ENCODE peak calls at places on chromosomes 3 and 15, in four cellular contexts. V is K562, P is HepG2, H is GM12878. Q is an unnamed sample.

GRCh38 chr3:193894121-193894863 is 241.7 kb upstream of the HES1 start:
- DNase-seq in V (no peak), P (no peak), H (no peak), Q (no peak)

GRCh38 chr3:125125822-125126245 is 70.0 kb upstream of the HEG1 start:
- DNase-seq in V (no peak), P (peak; percentile 12), H (no peak), Q (no peak)

GRCh38 chr3:124333931-124334640 is 342.2 kb upstream of the ROPN1 start:
- DNase-seq in V (no peak), P (no peak), H (no peak), Q (no peak)

GRCh38 chr3:100073555-100074307 is 40.6 kb downstream of the FILIP1L start:
- DNase-seq in V (no peak), P (no peak), H (no peak), Q (no peak)

GRCh38 chr3:42369832-42370231 is 40.6 kb downstream of the LYZL4 start:
- DNase-seq in V (no peak), P (no peak), H (no peak), Q (no peak)

GRCh38 chr15:74835312-74835823 is 7.6 kb downstream of the ULK3 start:
- DNase-seq in V (peak; percentile 87), P (peak; percentile 70), H (no peak), Q (peak; percentile 69)

GRCh38 chr15:73317651-73318462 is 50.9 kb downstream of the HCN4 start:
- DNase-seq in V (no peak), P (no peak), H (no peak), Q (no peak)

GRCh38 chr15:69704229-69704628 is 251.6 kb downstream of the RPLP1 start:
- DNase-seq in V (no peak), P (no peak), H (no peak), Q (no peak)

GRCh38 chr3:8742921-8743605 is 9.5 kb downstream of the CAV3 start:
- DNase-seq in V (no peak), P (no peak), H (no peak), Q (no peak)

GRCh38 chr3:132268956-132269355 is 48.3 kb upstream of the ACP3 start:
- DNase-seq in V (no peak), P (no peak), H (no peak), Q (peak; percentile 56)

GRCh38 chr3:40097507-40098117 is 211.9 kb upstream of the EIF1B start:
- DNase-seq in V (no peak), P (no peak), H (no peak), Q (no peak)

GRCh38 chr3:189995129-189995528 is 125.6 kb downstream of the P3H2 start:
- DNase-seq in V (no peak), P (no peak), H (no peak), Q (no peak)
- TF ChIP-seq SRF in V (no peak), P (no peak), H (no peak), Q (no peak)

GRCh38 chr3:151795276-151795675 is 18.6 kb upstream of the AADAC start:
- DNase-seq in V (no peak), P (no peak), H (no peak), Q (no peak)
- TF ChIP-seq ZBTB33 in V (no peak), P (no peak), H (no peak), Q (no peak)

GRCh38 chr3:114157321-114157720 is 21.5 kb downstream of the DRD3 start:
- DNase-seq in V (no peak), P (no peak), H (no peak), Q (no peak)

GRCh38 chr3:114152519-114153151 is 26.2 kb downstream of the DRD3 start:
- DNase-seq in V (peak; percentile 61), P (peak; percentile 61), H (peak; percentile 33), Q (peak; percentile 68)

GRCh38 chr3:114154321-114154821 is 24.5 kb downstream of the DRD3 start:
- DNase-seq in V (no peak), P (no peak), H (no peak), Q (no peak)

GRCh38 chr3:114151091-114151490 is 27.8 kb downstream of the DRD3 start:
- DNase-seq in V (no peak), P (no peak), H (no peak), Q (no peak)

GRCh38 chr3:114155370-114155821 is 23.5 kb downstream of the DRD3 start:
- DNase-seq in V (peak; percentile 35), P (peak; percentile 21), H (no peak), Q (peak; percentile 34)
- TF ChIP-seq SRF in V (no peak), P (no peak), H (no peak), Q (no peak)

GRCh38 chr3:61569856-61570255 is 8.5 kb downstream of the PTPRG start:
- DNase-seq in V (no peak), P (peak; percentile 22), H (no peak), Q (no peak)

GRCh38 chr3:61572879-61573278 is 11.5 kb downstream of the PTPRG start:
- DNase-seq in V (no peak), P (no peak), H (no peak), Q (no peak)

GRCh38 chr3:61570813-61571212 is 9.4 kb downstream of the PTPRG start:
- DNase-seq in V (no peak), P (no peak), H (no peak), Q (no peak)

GRCh38 chr3:61573441-61573840 is 12.1 kb downstream of the PTPRG start:
- DNase-seq in V (no peak), P (no peak), H (no peak), Q (no peak)

GRCh38 chr3:61571516-61572336 is 10.4 kb downstream of the PTPRG start:
- DNase-seq in V (no peak), P (no peak), H (no peak), Q (no peak)
- TF ChIP-seq ZBTB33 in V (no peak), P (no peak), H (no peak), Q (no peak)

Q was measured in HCT116.